ENCODE peak calls at places on chromosomes 13 and 19, in six cellular contexts. Z, F, S, Y, E and J are unnamed samples. For H3K9me3, the result is how much of the 10 kb centered on the place peaks cover.

GRCh38 chr13:19685445-19685844 is 52.0 kb downstream of the MPHOSPH8 start:
- DNase-seq in Z (no peak), F (no peak), S (no peak), Y (no peak), E (no peak), J (no peak)

GRCh38 chr13:28117689-28118377 is 17.5 kb upstream of the FLT3 start:
- DNase-seq in Z (no peak), F (peak), S (peak), Y (no peak), E (no peak), J (no peak)

GRCh38 chr13:48580185-48580803 is 47.4 kb upstream of the RCBTB2 start:
- DNase-seq in Z (peak), F (no peak), S (peak), Y (peak), E (peak), J (no peak)

GRCh38 chr19:13579388-13580060 is 73.2 kb upstream of the CACNA1A start:
- DNase-seq in Z (no peak), F (no peak), S (no peak), Y (no peak), E (no peak), J (no peak)

GRCh38 chr13:113763254-113763653 is 4.2 kb downstream of the TMEM255B start:
- DNase-seq in Z (no peak), F (no peak), S (no peak), Y (no peak), E (no peak), J (peak)

GRCh38 chr19:38488096-38488495 is 54.6 kb downstream of the RYR1 start:
- DNase-seq in Z (no peak), F (no peak), S (no peak), Y (no peak), E (no peak), J (no peak)

GRCh38 chr19:37095859-37096258 is 17.6 kb downstream of the ZNF420 start:
- DNase-seq in Z (no peak), F (no peak), S (no peak), Y (no peak), E (no peak), J (no peak)

GRCh38 chr13:87820221-87820620 is 149.1 kb downstream of the SLITRK5 start:
- DNase-seq in Z (no peak), F (no peak), S (no peak), Y (no peak), E (no peak), J (no peak)

GRCh38 chr19:5536337-5536894 is 31.3 kb downstream of the TINCR start:
- DNase-seq in Z (peak), F (peak), S (peak), Y (no peak), E (peak), J (no peak)

GRCh38 chr13:99709134-99709533 is 207.9 kb downstream of the TM9SF2 start:
- DNase-seq in Z (no peak), F (no peak), S (no peak), Y (no peak), E (no peak), J (no peak)

GRCh38 chr13:34993470-34993869 is 51.4 kb downstream of the NBEA start:
- DNase-seq in Z (no peak), F (no peak), S (no peak), Y (no peak), E (no peak), J (no peak)

GRCh38 chr19:51031880-51032225 is 2.9 kb downstream of the KLK12 start:
- DNase-seq in Z (no peak), F (no peak), S (no peak), Y (no peak), E (no peak), J (no peak)

GRCh38 chr19:40335101-40335500 is 13.1 kb downstream of the C19orf47 start:
- DNase-seq in Z (no peak), F (no peak), S (no peak), Y (no peak), E (no peak), J (no peak)

GRCh38 chr13:50529154-50529882 is 314.2 kb downstream of the DLEU7 start:
- DNase-seq in Z (peak), F (peak), S (peak), Y (no peak), E (peak), J (peak)

GRCh38 chr13:106496072-106496997 is 39.1 kb downstream of the EFNB2 start:
- DNase-seq in Z (no peak), F (no peak), S (no peak), Y (no peak), E (no peak), J (no peak)

GRCh38 chr13:35866801-35867200 is 264.4 kb downstream of the DCLK1 start:
- DNase-seq in Z (no peak), F (no peak), S (no peak), Y (no peak), E (no peak), J (no peak)

GRCh38 chr19:8367327-8368001 is 3.5 kb downstream of the ANGPTL4 start:
- DNase-seq in Z (peak), F (peak), S (peak), Y (no peak), E (peak), J (peak)

GRCh38 chr19:47663435-47663910 is 49.7 kb upstream of the EHD2 start:
- DNase-seq in Z (peak), F (no peak), S (no peak), Y (no peak), E (no peak), J (no peak)

GRCh38 chr19:29672933-29673336 is 7.7 kb downstream of the PLEKHF1 start:
- DNase-seq in Z (no peak), F (no peak), S (no peak), Y (peak), E (no peak), J (no peak)

GRCh38 chr13:32314968-32315254 is 252 bp downstream of the ZAR1L start:
- DNase-seq in Z (peak), F (no peak), S (peak), Y (peak), E (no peak), J (no peak)

GRCh38 chr19:45681391-45682015 is 10.2 kb downstream of the SNRPD2 start:
- DNase-seq in Z (peak), F (peak), S (peak), Y (peak), E (peak), J (peak)

GRCh38 chr13:92719868-92720267 is 506.7 kb upstream of the GPC6 start:
- DNase-seq in Z (no peak), F (peak), S (no peak), Y (no peak), E (no peak), J (no peak)

GRCh38 chr13:29917573-29918091 is 67.2 kb upstream of the UBL3 start:
- DNase-seq in Z (no peak), F (no peak), S (no peak), Y (no peak), E (no peak), J (no peak)

GRCh38 chr19:53101518-53101917 is 1.7 kb downstream of the ZNF160 start:
- DNase-seq in Z (peak), F (no peak), S (no peak), Y (no peak), E (no peak), J (no peak)

GRCh38 chr13:95246292-95247082 is 54.8 kb downstream of the ABCC4 start:
- DNase-seq in Z (no peak), F (no peak), S (no peak), Y (no peak), E (no peak), J (no peak)

GRCh38 chr19:42275103-42275502 is 6.1 kb downstream of the CIC start:
- DNase-seq in Z (peak), F (no peak), S (no peak), Y (no peak), E (no peak), J (no peak)

GRCh38 chr19:17775991-17776803 is 18.7 kb upstream of the B3GNT3 start:
- DNase-seq in Z (no peak), F (no peak), S (no peak), Y (no peak), E (no peak), J (no peak)

GRCh38 chr19:56525214-56525860 is 13.4 kb upstream of the ZFP28 start:
- DNase-seq in Z (no peak), F (no peak), S (no peak), Y (no peak), E (no peak), J (no peak)
- H3K9me3 ChIP-seq in Z (under half), F (half or more), S (under half), Y (half or more), E (under half), J (half or more)

DNA sequence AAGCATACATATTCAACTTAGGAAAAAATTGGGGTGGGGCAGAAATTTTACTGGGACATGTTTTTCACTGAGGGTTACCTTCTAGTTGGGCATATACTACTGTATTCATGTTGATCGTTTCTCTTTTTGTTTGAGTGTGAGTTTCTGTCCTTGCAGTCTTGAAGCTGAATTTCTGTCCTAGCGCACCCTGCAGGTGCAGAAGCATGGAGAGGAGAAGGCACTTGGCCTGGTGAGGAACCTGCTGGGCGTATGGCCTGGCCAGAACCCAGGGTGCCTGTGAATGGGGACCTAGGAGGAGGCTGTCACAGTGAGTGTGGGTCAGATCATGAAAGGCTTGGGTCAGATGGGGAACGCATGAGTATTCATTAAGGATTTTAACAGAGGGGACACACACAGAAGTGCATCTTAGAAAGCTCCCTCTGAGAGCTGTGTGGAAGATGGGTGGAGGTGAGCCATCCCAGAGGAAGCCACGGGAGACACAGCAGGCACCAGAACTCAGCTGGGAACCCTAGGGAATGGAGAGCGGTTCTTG is 36.8 kb downstream of the SERP2 start:
- DNase-seq in Z (no peak), F (no peak), S (no peak), Y (no peak), E (no peak), J (no peak)
- TF ChIP-seq CTCF in Z (no peak), F (no peak), S (no peak), Y (no peak), E (no peak), J (no peak)

GRCh38 chr19:55898911-55899310 is 33.2 kb downstream of the NLRP13 start:
- DNase-seq in Z (no peak), F (no peak), S (no peak), Y (no peak), E (no peak), J (no peak)
- H3K9me3 ChIP-seq in Z (under half), F (half or more), S (under half), Y (under half), E (under half), J (under half)

GRCh38 chr19:3573162-3573857 is 566 bp downstream of the HMG20B start:
- DNase-seq in Z (peak), F (no peak), S (no peak), Y (no peak), E (no peak), J (no peak)

GRCh38 chr19:3573858-3574637 is 1.3 kb downstream of the HMG20B start:
- DNase-seq in Z (peak), F (peak), S (peak), Y (peak), E (peak), J (peak)

GRCh38 chr19:3575949-3576673 is 3.4 kb downstream of the HMG20B start:
- DNase-seq in Z (no peak), F (no peak), S (no peak), Y (no peak), E (no peak), J (no peak)

GRCh38 chr19:3576696-3577443 is 4.1 kb downstream of the HMG20B start:
- DNase-seq in Z (peak), F (peak), S (no peak), Y (no peak), E (peak), J (peak)

DNA sequence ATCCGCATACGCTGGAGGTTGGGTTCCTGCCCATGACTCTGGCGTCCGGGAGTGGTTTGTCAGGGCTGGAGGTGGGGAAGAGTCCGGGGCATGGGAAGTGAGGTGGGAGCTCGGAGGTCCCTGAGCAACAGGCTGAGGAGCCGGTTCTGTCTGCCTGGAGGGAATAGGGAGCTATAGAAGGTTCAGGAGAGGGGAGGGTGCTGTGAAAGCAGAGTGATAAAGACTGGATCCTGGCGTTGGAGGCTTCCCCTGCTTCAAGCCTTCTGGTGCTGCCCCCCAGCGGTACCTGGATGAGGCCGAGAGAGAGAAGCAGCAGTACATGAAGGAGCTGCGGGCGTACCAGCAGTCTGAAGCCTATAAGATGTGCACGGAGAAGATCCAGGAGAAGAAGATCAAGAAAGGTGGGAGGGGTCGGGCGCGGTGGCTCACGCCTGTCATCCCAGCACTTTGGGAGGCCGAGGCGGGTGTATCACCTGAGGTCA is 2.6 kb downstream of the HMG20B start:
- DNase-seq in Z (no peak), F (peak), S (no peak), Y (no peak), E (no peak), J (no peak)
- TF ChIP-seq CTCF in Z (peak), F (peak), S (no peak), Y (no peak), E (no peak), J (no peak)

DNA sequence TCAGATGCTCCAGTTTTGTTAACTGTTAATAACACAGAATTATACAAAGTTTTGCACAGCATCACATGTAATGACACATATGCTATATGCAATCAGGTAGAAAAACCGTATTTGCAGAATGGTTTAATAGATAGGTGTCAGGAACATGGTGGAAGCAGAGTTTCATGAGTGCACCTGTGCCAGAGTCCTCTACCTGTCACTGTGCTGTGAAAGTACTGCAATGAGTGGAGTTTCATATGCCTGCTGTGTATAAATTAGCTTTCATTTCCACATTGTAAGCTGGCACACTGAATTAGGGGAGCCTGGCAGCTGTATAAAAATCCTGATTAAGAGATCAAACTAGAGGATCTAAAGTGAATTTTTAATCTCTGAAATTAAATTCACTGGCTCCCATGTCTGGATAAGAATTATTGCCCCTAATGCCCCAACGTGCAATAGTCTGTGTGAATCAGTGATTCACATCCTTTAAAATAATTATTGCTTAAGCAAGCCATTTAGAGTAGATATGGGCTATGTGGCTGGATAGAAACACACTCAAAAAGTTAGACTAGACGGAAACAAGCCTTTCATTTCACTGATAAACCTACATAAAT is 8.5 kb upstream of the EEF1AKMT1 start:
- DNase-seq in Z (no peak), F (no peak), S (no peak), Y (no peak), E (no peak), J (no peak)
- H3K9me3 ChIP-seq in Z (under half), F (under half), S (under half), Y (under half), E (under half), J (under half)

GRCh38 chr19:35596366-35596999 is 10.5 kb downstream of the PMIS2 start:
- DNase-seq in Z (no peak), F (no peak), S (no peak), Y (no peak), E (no peak), J (no peak)

GRCh38 chr19:35595928-35596327 is 10.0 kb downstream of the PMIS2 start:
- DNase-seq in Z (no peak), F (no peak), S (no peak), Y (no peak), E (no peak), J (no peak)

GRCh38 chr19:35590875-35591274 is 4.9 kb downstream of the PMIS2 start:
- DNase-seq in Z (no peak), F (no peak), S (no peak), Y (no peak), E (no peak), J (no peak)

GRCh38 chr19:35587326-35587725 is 1.4 kb downstream of the PMIS2 start:
- DNase-seq in Z (no peak), F (no peak), S (no peak), Y (no peak), E (no peak), J (no peak)

DNA sequence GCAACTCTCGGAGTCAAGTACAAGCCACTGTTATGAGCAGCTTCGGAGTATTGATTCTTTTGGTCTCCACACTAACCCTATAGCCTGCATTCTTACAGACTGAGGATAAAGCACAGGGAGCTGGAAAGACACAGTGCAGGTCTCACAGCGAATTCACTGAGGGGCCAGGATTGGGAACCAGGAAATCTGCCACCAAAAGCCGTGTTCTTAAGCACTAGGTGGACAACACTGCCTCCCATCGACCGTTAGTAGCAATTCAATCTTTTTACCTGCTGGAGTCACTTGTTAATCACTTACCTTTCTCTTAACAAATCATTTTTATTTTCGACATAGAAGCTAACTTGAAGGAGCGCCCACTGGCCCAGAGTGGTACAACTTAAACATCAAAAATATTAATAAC is 6.3 kb downstream of the PMIS2 start:
- DNase-seq in Z (peak), F (peak), S (peak), Y (no peak), E (no peak), J (no peak)
- TF ChIP-seq CTCF in Z (peak), F (peak), S (peak), Y (peak), E (no peak), J (no peak)

GRCh38 chr19:23541991-23542390 is 145.0 kb downstream of the ZNF675 start:
- DNase-seq in Z (no peak), F (no peak), S (no peak), Y (no peak), E (no peak), J (no peak)

GRCh38 chr19:23543351-23543750 is 143.7 kb downstream of the ZNF675 start:
- DNase-seq in Z (no peak), F (no peak), S (no peak), Y (no peak), E (no peak), J (no peak)

GRCh38 chr19:23542562-23542961 is 144.4 kb downstream of the ZNF675 start:
- DNase-seq in Z (no peak), F (no peak), S (no peak), Y (no peak), E (no peak), J (no peak)

GRCh38 chr19:23547156-23547555 is 139.9 kb downstream of the ZNF675 start:
- DNase-seq in Z (no peak), F (no peak), S (no peak), Y (no peak), E (no peak), J (no peak)

GRCh38 chr19:23547816-23548430 is 139.1 kb downstream of the ZNF675 start:
- DNase-seq in Z (no peak), F (no peak), S (no peak), Y (no peak), E (no peak), J (no peak)
- H3K9me3 ChIP-seq in Z (under half), F (half or more), S (under half), Y (under half), E (under half), J (under half)

DNA sequence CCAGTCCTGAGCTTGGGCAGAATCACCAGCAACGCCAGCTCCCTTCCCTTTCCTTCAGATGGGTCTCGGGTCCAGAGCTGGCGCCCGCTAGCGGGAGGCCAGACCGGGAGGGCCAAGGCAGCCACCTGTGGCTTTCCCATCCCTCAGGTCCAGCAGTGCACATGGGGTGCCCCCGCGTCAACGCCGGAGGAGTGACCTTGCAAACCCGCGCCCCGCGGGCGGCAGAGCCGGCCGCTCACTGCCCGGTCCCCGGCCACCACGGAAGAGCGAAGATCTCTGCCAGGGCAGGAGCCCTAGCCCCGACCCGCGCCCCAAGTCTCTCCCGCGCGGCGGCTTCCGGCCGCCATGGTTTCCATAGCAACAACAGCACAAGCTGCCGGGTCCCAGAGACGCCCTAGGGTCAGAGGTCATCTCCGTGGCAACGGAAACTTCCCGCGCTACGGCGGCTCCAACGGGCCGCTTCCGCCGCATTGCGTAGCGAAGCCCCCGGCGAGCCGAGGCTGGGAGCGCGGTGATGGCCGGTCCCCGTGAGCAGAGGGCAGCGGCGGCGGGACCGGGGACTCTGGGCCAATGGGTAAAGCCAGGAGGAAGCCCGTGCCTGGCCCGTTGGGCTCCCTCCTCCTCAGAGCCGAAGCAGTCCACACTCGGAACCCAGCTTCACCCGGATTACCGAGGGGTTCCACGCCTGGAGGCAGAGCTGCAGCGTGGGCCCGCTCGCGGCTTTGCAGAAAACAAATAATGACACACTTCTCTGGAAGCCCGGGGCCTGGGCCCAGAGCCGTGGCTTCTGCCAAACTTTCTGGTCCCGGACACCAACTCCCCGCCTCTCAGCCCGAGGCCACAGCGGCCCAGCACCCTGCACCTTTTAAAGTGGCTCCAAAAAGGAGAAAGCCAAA is 7.4 kb downstream of the FGF14 start:
- DNase-seq in Z (peak), F (peak), S (peak), Y (peak), E (peak), J (peak)
- TF ChIP-seq CTCF in Z (peak), F (peak), S (peak), Y (no peak), E (no peak), J (no peak)